ENCODE peak calls at places on chromosomes 1 and 21, in six cellular contexts. X is H9; A is CD4-positive, alpha-beta T cell; T is CD4-positive, CD25-positive, alpha-beta regulatory T cell; M is prostate gland; S is cardiac muscle cell. W is an unnamed sample.

GRCh38 chr1:21716169-21716568 is 47.0 kb upstream of the RAP1GAP start:
- DNase-seq in S (no peak), A (no peak), X (no peak), M (no peak), T (no peak), W (no peak)

GRCh38 chr21:42398414-42399030 is 2.7 kb upstream of the TMPRSS3 start:
- DNase-seq in M (no peak), T (no peak), S (no peak), X (no peak), A (no peak), W (no peak)

GRCh38 chr1:170157820-170158219 is 12.1 kb downstream of the NTMT2 start:
- DNase-seq in M (no peak), X (no peak), S (no peak), T (no peak), A (no peak), W (no peak)

GRCh38 chr1:14255711-14256110 is 342.8 kb upstream of the KAZN start:
- DNase-seq in T (no peak), X (no peak), M (no peak), A (no peak), S (peak; percentile 8), W (no peak)

GRCh38 chr21:17463441-17463840 is 49.4 kb upstream of the CXADR start:
- DNase-seq in T (no peak), S (peak; percentile 88), A (no peak), X (no peak), M (no peak), W (no peak)

GRCh38 chr1:54371936-54372385 is 34.2 kb downstream of the SSBP3 start:
- DNase-seq in M (no peak), T (no peak), S (no peak), A (no peak), X (no peak), W (no peak)

GRCh38 chr1:19234224-19234623 is 17.1 kb downstream of the EMC1 start:
- DNase-seq in T (no peak), X (no peak), M (no peak), S (no peak), A (no peak), W (no peak)

GRCh38 chr1:106749491-106749890 is 307.0 kb upstream of the PRMT6 start:
- DNase-seq in S (no peak), T (no peak), M (no peak), X (no peak), A (no peak), W (no peak)

GRCh38 chr1:200279810-200280411 is 129.9 kb downstream of the ZNF281 start:
- DNase-seq in A (peak; percentile 12), T (peak; percentile 41), X (peak; percentile 71), M (peak; percentile 33), S (peak; percentile 81), W (no peak)

GRCh38 chr1:24289937-24290595 is 29.1 kb upstream of the GRHL3 start:
- DNase-seq in M (peak; percentile 84), X (no peak), S (peak; percentile 98), A (no peak), T (no peak), W (no peak)

GRCh38 chr1:158329807-158330206 is 1.5 kb downstream of the CD1B start:
- DNase-seq in M (no peak), X (no peak), A (no peak), T (no peak), S (peak; percentile 0), W (no peak)

GRCh38 chr1:6646499-6647148 is 22.0 kb downstream of the THAP3 start:
- DNase-seq in M (peak; percentile 29), T (peak; percentile 69), X (peak; percentile 40), A (peak; percentile 15), S (peak; percentile 70), W (no peak)

GRCh38 chr1:187390157-187390556 is 561.4 kb downstream of the PLA2G4A start:
- DNase-seq in M (no peak), X (no peak), T (no peak), S (peak; percentile 8), A (no peak), W (no peak)

GRCh38 chr1:110634455-110635281 is 28.5 kb upstream of the KCNA2 start:
- DNase-seq in X (no peak), M (peak; percentile 23), S (peak; percentile 90), A (peak; percentile 53), T (peak; percentile 59), W (no peak)

GRCh38 chr1:151713044-151713443 is 3.6 kb downstream of the CELF3 start:
- DNase-seq in X (no peak), T (no peak), S (no peak), A (no peak), M (no peak), W (no peak)

GRCh38 chr1:241799414-241799813 is 48.6 kb upstream of the EXO1 start:
- DNase-seq in M (no peak), A (no peak), T (no peak), X (no peak), S (no peak), W (no peak)

GRCh38 chr1:55209247-55209646 is 5.9 kb downstream of the USP24 start:
- DNase-seq in M (no peak), X (no peak), S (no peak), A (no peak), T (peak; percentile 36), W (no peak)

GRCh38 chr1:2510366-2511155 is 15.8 kb downstream of the PANK4 start:
- DNase-seq in M (no peak), A (no peak), S (no peak), X (no peak), T (no peak), W (no peak)

GRCh38 chr1:245500546-245500945 is 345.8 kb downstream of the KIF26B start:
- DNase-seq in M (peak; percentile 80), X (no peak), S (peak; percentile 73), T (no peak), A (no peak), W (no peak)

GRCh38 chr21:44018813-44019567 is 6.9 kb downstream of the TRAPPC10 start:
- DNase-seq in A (no peak), T (no peak), X (no peak), M (no peak), S (no peak), W (no peak)

GRCh38 chr21:44020551-44020950 is 8.4 kb downstream of the TRAPPC10 start:
- DNase-seq in X (no peak), A (no peak), T (no peak), S (no peak), M (no peak), W (no peak)

GRCh38 chr21:44018127-44018526 is 6.0 kb downstream of the TRAPPC10 start:
- DNase-seq in A (no peak), T (no peak), M (no peak), S (no peak), X (no peak), W (no peak)

GRCh38 chr21:44021064-44021463 is 9.0 kb downstream of the TRAPPC10 start:
- DNase-seq in M (no peak), S (no peak), A (no peak), T (no peak), X (no peak), W (no peak)

GRCh38 chr21:44019568-44019958 is 7.5 kb downstream of the TRAPPC10 start:
- DNase-seq in M (no peak), A (no peak), T (no peak), S (no peak), X (no peak), W (no peak)
- H3K27ac ChIP-seq in M (no peak overlapping the region), A (no peak overlapping the region), T (peak overlapping the region; percentile 45), S (no peak overlapping the region), X (no peak overlapping the region), W (no peak overlapping the region)

DNA sequence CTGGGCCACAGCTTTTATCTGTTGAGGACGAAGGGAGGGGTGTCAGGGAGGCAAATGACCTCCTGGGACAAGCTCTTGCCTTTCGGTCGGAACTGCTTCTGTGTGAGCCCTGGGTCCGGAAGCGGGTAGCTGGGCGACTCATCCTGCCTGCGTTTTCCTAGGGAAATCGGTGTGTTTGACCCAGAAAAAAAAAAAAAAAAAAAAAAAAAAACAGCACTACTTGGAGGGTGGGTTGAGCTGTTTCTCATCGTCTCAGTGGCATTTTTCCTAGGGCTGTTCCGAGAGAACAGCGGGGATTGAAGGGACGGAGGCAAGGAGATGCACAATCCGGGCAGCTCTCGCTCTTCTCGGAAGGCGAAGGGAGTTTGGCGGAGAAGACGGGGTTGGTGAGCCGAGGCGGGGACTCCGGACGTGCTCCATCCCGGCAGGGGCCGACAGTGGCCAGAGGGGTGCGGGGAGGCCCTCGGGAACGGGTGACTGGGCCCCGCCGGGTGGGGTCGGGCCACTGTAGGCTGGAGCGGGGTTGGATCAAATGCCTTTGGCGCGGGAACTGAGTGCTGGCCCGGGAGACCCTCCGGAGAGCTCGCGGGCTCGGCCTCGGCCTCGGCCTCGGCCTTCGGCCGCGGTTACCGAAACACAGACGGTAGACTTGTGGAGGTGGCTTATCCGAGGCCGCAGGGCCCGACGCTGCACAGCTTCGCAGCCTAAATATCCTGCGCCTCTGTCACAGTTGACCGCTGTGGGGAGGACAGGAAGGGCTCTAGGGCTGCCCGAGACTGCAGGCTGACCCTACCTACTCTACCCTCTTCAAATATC is 2.4 kb upstream of the BARHL2 start:
- DNase-seq in T (no peak), S (no peak), A (no peak), M (no peak), X (peak; percentile 58), W (no peak)
- H3K27me3 ChIP-seq in T (peaks cover 55% of the 10 kb centered on the region), S (peaks cover 100% of the 10 kb centered on the region), A (peaks cover 95% of the 10 kb centered on the region), M (peaks cover 68% of the 10 kb centered on the region), X (peaks cover 84% of the 10 kb centered on the region), W (peaks cover 82% of the 10 kb centered on the region)

GRCh38 chr1:41621256-41621655 is 136.8 kb upstream of the EDN2 start:
- DNase-seq in T (no peak), M (no peak), S (no peak), A (no peak), X (no peak), W (no peak)

GRCh38 chr1:41619511-41620364 is 135.3 kb upstream of the EDN2 start:
- DNase-seq in T (no peak), A (no peak), S (no peak), M (no peak), X (no peak), W (no peak)

GRCh38 chr1:41621791-41622190 is 137.3 kb upstream of the EDN2 start:
- DNase-seq in M (no peak), A (no peak), X (no peak), T (no peak), S (no peak), W (no peak)

GRCh38 chr1:41618871-41619270 is 134.4 kb upstream of the EDN2 start:
- DNase-seq in T (no peak), M (no peak), S (no peak), A (no peak), X (no peak), W (no peak)

GRCh38 chr1:41620365-41621169 is 136.1 kb upstream of the EDN2 start:
- DNase-seq in T (no peak), S (no peak), M (no peak), X (no peak), A (no peak), W (no peak)
- H3K27ac ChIP-seq in T (no peak overlapping the region), S (no peak overlapping the region), M (no peak overlapping the region), X (no peak overlapping the region), A (no peak overlapping the region), W (peak overlapping the region; percentile 74)

DNA sequence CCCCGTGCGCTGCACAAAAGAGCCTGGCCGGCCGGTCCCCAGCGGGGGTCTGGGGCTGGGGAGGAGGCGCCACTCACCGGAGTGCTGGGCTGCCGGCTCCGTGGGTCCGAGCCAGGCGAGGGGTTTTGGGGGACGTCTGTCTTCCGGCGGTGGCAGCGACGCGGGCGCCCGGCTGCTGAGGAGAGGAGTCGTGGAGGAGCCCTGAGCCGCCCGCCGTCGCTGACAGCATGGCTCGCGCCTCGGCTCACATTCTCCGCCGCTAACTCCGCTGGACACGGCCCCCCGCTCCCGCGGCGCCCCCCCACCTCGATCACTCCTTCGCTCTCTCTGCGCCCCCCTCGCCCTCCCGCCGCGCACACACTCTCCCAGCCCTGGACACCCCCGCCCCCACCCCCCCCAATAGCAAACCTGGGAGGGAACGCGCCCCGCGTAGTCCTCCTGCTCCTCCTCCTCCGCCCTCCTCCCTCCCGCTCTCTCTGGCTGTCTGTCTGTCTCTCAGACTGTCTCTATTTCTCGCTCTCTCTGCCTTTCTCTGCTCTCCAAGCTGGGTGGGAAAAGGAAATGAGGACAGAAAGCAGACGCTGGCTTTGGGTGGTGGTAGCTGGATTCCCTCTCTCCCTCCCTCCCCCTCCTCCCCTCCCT is 503 bp downstream of the AHDC1 start:
- DNase-seq in X (no peak), S (no peak), M (peak; percentile 26), A (peak; percentile 30), T (peak; percentile 38), W (no peak)
- H3K27me3 ChIP-seq in X (no peaks in the 10 kb centered on the region), S (no peaks in the 10 kb centered on the region), M (no peaks in the 10 kb centered on the region), A (no peaks in the 10 kb centered on the region), T (no peaks in the 10 kb centered on the region), W (no peaks in the 10 kb centered on the region)